ENCODE peak calls at places on chromosomes 3 and 15, in five cellular contexts. V is GM23248, S is IMR-90, W is K562, I is H9. T is an unnamed sample.

GRCh38 chr15:58066042-58066867 is 744 bp upstream of the ALDH1A2 start:
- DNase-seq in V (peak; percentile 62), S (peak; percentile 4), W (peak; percentile 78), I (peak; percentile 78), T (peak; percentile 61)

GRCh38 chr3:134267996-134268395 is 17.3 kb upstream of the RYK start:
- DNase-seq in V (no peak), S (no peak), W (no peak), I (no peak), T (no peak)

GRCh38 chr3:186965141-186965879 is 35.0 kb downstream of the ST6GAL1 start:
- DNase-seq in V (no peak), S (peak; percentile 24), W (no peak), I (peak; percentile 78), T (no peak)

GRCh38 chr3:113084777-113085176 is 94.0 kb downstream of the GTPBP8 start:
- DNase-seq in V (peak; percentile 41), S (peak; percentile 88), W (no peak), I (no peak), T (no peak)

GRCh38 chr3:105579439-105579838 is 212.7 kb downstream of the ALCAM start:
- DNase-seq in V (peak; percentile 41), S (peak; percentile 39), W (no peak), I (no peak), T (no peak)

GRCh38 chr15:51183076-51183475 is 88.4 kb upstream of the TNFAIP8L3 start:
- DNase-seq in V (no peak), S (no peak), W (no peak), I (no peak), T (no peak)

GRCh38 chr15:72902245-72902928 is 118.8 kb upstream of the ADPGK start:
- DNase-seq in V (peak; percentile 83), S (peak; percentile 74), W (no peak), I (no peak), T (no peak)

GRCh38 chr3:27900316-27900715 is 178.2 kb upstream of the EOMES start:
- DNase-seq in V (no peak), S (no peak), W (no peak), I (no peak), T (no peak)

GRCh38 chr15:77495806-77496589 is 75.3 kb downstream of the HMG20A start:
- DNase-seq in V (peak; percentile 63), S (peak; percentile 43), W (no peak), I (peak; percentile 63), T (no peak)

GRCh38 chr3:71998995-71999673 is 214.2 kb upstream of the PROK2 start:
- DNase-seq in V (peak; percentile 97), S (peak; percentile 89), W (no peak), I (no peak), T (no peak)

GRCh38 chr15:99683000-99683670 is 50.1 kb downstream of the LYSMD4 start:
- DNase-seq in V (peak; percentile 41), S (peak; percentile 22), W (no peak), I (no peak), T (no peak)

GRCh38 chr3:125507128-125507527 is 12.9 kb downstream of the SNX4 start:
- DNase-seq in V (no peak), S (no peak), W (no peak), I (no peak), T (no peak)

GRCh38 chr3:87987952-87988351 is 70.9 kb downstream of the CGGBP1 start:
- DNase-seq in V (peak; percentile 17), S (no peak), W (no peak), I (peak; percentile 50), T (no peak)

GRCh38 chr15:99486371-99487336 is 79.1 kb upstream of the MEF2A start:
- DNase-seq in V (peak; percentile 91), S (peak; percentile 60), W (no peak), I (peak; percentile 51), T (peak; percentile 79)

GRCh38 chr3:20104167-20104661 is 64.0 kb downstream of the KAT2B start:
- DNase-seq in V (no peak), S (no peak), W (no peak), I (no peak), T (no peak)

GRCh38 chr3:127714151-127714571 is 41.4 kb downstream of the ABTB1 start:
- DNase-seq in V (no peak), S (no peak), W (no peak), I (no peak), T (no peak)

GRCh38 chr3:138049157-138049919 is 39.4 kb downstream of the CLDN18 start:
- DNase-seq in V (peak; percentile 79), S (peak; percentile 94), W (peak; percentile 9), I (peak; percentile 53), T (no peak)

GRCh38 chr3:129239992-129240391 is 9.4 kb upstream of the COPG1 start:
- DNase-seq in V (no peak), S (no peak), W (no peak), I (peak; percentile 37), T (no peak)

GRCh38 chr3:14139771-14140170 is 14.9 kb downstream of the TMEM43 start:
- DNase-seq in V (peak; percentile 63), S (no peak), W (no peak), I (no peak), T (no peak)

GRCh38 chr3:25678581-25678980 is 13.9 kb upstream of the TOP2B start:
- DNase-seq in V (no peak), S (no peak), W (no peak), I (no peak), T (no peak)

GRCh38 chr15:55661431-55661830 is 73.3 kb upstream of the PYGO1 start:
- DNase-seq in V (no peak), S (peak; percentile 33), W (no peak), I (no peak), T (no peak)

GRCh38 chr15:80203361-80203885 is 48.6 kb downstream of the CTXND1 start:
- DNase-seq in V (no peak), S (no peak), W (no peak), I (peak; percentile 49), T (no peak)

GRCh38 chr15:101536166-101536874 is 46.8 kb upstream of the PCSK6 start:
- DNase-seq in V (no peak), S (no peak), W (no peak), I (peak; percentile 16), T (no peak)

GRCh38 chr3:141735789-141736465 is 2.2 kb upstream of the RNF7 start:
- DNase-seq in V (no peak), S (no peak), W (no peak), I (no peak), T (no peak)

GRCh38 chr15:74642724-74643367 is 27.2 kb downstream of the CLK3 start:
- DNase-seq in V (peak; percentile 63), S (peak; percentile 43), W (peak; percentile 55), I (no peak), T (no peak)

GRCh38 chr15:74648051-74648622 is 32.5 kb downstream of the CLK3 start:
- DNase-seq in V (no peak), S (no peak), W (no peak), I (no peak), T (no peak)

GRCh38 chr15:74642328-74642723 is 26.7 kb downstream of the CLK3 start:
- DNase-seq in V (no peak), S (no peak), W (no peak), I (no peak), T (no peak)

GRCh38 chr15:74641151-74641550 is 25.5 kb downstream of the CLK3 start:
- DNase-seq in V (no peak), S (no peak), W (no peak), I (no peak), T (no peak)

DNA sequence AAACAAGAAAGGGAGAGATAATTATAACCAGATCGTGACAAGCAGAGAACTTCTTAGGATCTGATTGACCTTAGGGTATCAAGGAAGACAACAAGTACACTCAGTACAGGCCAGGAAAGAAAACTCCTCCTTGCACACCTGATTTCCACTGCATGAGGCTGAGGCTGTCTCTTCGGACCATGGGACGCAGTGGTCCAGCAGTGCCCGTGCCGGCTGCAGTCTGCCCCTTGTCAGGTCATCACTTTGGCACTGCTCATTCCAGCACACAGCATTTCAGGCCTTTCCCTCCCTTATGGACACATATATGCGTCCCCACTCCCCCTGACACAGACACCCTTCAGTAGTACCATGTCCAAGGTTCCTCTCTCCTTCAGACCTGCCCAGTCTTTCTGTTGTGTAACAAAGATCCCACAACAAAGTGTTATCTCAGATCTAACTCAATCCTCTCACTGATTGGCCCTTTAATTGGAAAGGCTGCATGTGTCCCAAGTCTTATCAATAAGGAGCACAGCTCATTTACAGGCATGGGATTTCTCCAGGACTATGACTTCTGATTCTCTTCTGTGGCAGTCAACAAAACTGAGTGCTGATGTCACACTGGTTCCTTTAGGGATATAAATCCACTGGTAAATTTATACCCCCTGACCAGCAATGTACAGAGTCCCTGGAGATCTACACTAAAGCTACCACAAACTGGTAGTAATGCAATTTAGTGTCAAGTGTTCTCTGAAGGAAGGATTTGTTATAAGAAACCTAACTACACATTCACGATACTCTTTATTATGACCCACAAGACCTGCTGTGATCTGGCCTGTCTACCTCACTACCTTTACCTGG is 27.9 kb downstream of the CLK3 start:
- DNase-seq in V (no peak), S (no peak), W (peak; percentile 35), I (no peak), T (no peak)
- H3K4me2 ChIP-seq in V (peak overlapping the region; percentile 30), S (no peak overlapping the region), W (peak overlapping the region; percentile 13), I (no peak overlapping the region), T (no peak overlapping the region)

DNA sequence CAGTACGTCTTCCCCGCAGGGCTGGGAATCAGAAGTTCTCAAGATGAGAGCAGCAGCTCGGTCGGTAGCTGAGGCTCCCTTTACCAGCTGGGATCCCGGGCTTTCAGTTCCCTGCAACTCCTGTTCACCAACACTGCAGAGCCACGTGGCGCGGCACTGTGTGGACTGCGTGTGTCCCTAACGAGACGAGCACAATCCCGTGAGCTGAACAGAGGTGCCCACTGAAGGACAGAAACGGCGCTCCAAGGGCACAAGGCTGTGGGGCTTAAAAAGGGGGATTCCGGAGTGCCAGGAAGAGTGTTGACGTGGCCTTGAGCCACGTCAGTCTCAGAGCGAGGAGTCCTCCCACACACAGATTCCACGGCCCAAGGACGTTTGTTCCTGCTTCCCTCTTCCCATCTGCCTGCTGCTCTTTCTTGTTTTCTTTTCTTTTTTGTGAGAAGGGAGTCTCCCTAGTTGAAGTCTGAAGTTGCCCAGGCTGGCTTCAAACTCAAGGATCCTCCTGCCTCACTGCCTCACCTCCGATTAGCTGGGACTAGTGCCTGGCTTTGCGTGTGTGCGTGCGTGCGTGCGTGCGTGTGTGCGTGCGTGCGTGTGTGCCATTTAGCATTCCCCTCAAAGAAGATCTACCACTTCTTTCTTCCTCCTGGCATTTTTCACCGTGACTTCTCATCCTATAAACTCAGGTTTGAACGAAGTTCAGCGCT is 37.1 kb upstream of the RPL35A start:
- DNase-seq in V (no peak), S (no peak), W (no peak), I (peak; percentile 30), T (no peak)
- H3K4me2 ChIP-seq in V (no peak overlapping the region), S (no peak overlapping the region), W (no peak overlapping the region), I (no peak overlapping the region), T (no peak overlapping the region)

GRCh38 chr3:107142171-107142570 is 235.1 kb upstream of the CCDC54 start:
- DNase-seq in V (no peak), S (no peak), W (no peak), I (no peak), T (no peak)
- H3K4me2 ChIP-seq in V (no peak overlapping the region), S (no peak overlapping the region), W (no peak overlapping the region), I (no peak overlapping the region), T (no peak overlapping the region)

GRCh38 chr15:39721893-39722292 is 60.7 kb downstream of the FSIP1 start:
- DNase-seq in V (no peak), S (no peak), W (no peak), I (no peak), T (no peak)
- H3K4me2 ChIP-seq in V (no peak overlapping the region), S (no peak overlapping the region), W (no peak overlapping the region), I (no peak overlapping the region), T (no peak overlapping the region)

DNA sequence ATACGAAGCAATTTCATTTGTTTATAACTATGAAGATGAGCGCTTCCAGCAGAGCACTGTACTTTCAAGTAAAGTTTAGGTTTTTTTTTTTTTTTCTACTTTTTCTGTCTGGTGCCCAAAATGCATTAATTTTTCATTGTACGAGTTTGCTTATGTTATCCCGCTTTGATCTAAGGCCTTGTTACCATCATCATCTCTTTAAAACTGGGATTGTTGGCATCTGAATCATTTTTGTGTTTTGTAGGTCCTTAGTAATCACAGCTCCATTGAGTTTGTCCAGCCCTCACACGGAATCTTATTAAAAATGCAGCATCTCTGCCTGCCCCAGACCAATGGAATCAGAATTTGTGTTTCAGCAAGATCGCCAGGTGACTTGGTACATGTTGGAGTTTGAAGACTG is 23.1 kb downstream of the PTPRG start:
- DNase-seq in V (no peak), S (no peak), W (no peak), I (no peak), T (no peak)
- H3K4me2 ChIP-seq in V (no peak overlapping the region), S (peak overlapping the region; percentile 64), W (no peak overlapping the region), I (no peak overlapping the region), T (no peak overlapping the region)